ENCODE peak calls at places on chromosomes 3 and 15, in nine cellular contexts. S is tibial artery, H is IMR-90, R is neural crest cell, C is AG09309, N is A549, B is pancreas, P is heart left ventricle, I is lower lobe of right lung. G is an unnamed sample.

GRCh38 chr15:65791335-65792129 is 561 bp downstream of the DENND4A start:
- DNase-seq in I (peak; percentile 75), H (no peak), S (peak; percentile 82), P (peak; percentile 65), N (peak; percentile 54), B (peak; percentile 86), R (no peak), C (no peak), G (peak; percentile 47)

GRCh38 chr3:149471991-149472390 is 2.5 kb upstream of the TM4SF4 start:
- DNase-seq in C (no peak), H (peak; percentile 52), I (no peak), B (no peak), N (no peak), P (no peak), R (no peak), S (no peak), G (no peak)

GRCh38 chr3:161296814-161297213 is 74.5 kb downstream of the SPTSSB start:
- DNase-seq in P (no peak), R (no peak), I (no peak), C (no peak), N (no peak), S (no peak), B (no peak), H (no peak), G (no peak)

GRCh38 chr3:111956995-111957736 is 21.7 kb upstream of the ABHD10 start:
- DNase-seq in P (no peak), N (no peak), H (no peak), S (no peak), R (no peak), I (no peak), C (no peak), B (no peak), G (no peak)

GRCh38 chr15:40762919-40763800 is 708 bp upstream of the GCHFR start:
- DNase-seq in P (peak; percentile 61), N (no peak), C (no peak), H (peak; percentile 11), R (no peak), S (peak; percentile 82), I (peak; percentile 85), B (peak; percentile 83), G (peak; percentile 52)

GRCh38 chr3:159616234-159616825 is 372.3 kb upstream of the IL12A start:
- DNase-seq in H (peak; percentile 68), C (no peak), I (peak; percentile 58), R (no peak), B (no peak), N (peak; percentile 34), S (peak; percentile 68), P (peak; percentile 35), G (peak; percentile 54)

GRCh38 chr3:88410259-88410658 is 260.5 kb downstream of the C3orf38 start:
- DNase-seq in C (no peak), R (no peak), N (no peak), B (no peak), H (no peak), P (no peak), I (no peak), S (no peak), G (no peak)

GRCh38 chr3:9012521-9012920 is 49.2 kb upstream of the RAD18 start:
- DNase-seq in R (no peak), S (no peak), P (no peak), B (no peak), N (no peak), I (no peak), C (no peak), H (no peak), G (no peak)

GRCh38 chr15:82662641-82663040 is 15.5 kb upstream of the CPEB1 start:
- DNase-seq in R (no peak), H (no peak), I (no peak), P (no peak), S (no peak), C (no peak), N (no peak), B (no peak), G (no peak)

GRCh38 chr15:83854950-83855707 is 201.2 kb downstream of the ADAMTSL3 start:
- DNase-seq in B (peak; percentile 61), S (no peak), C (no peak), N (no peak), R (no peak), H (peak; percentile 41), P (no peak), I (no peak), G (no peak)

GRCh38 chr3:73719877-73720276 is 95.1 kb upstream of the PDZRN3 start:
- DNase-seq in P (no peak), C (no peak), I (no peak), B (no peak), S (no peak), N (no peak), H (peak; percentile 76), R (no peak), G (peak; percentile 30)

GRCh38 chr3:112084980-112085697 is 1.1 kb upstream of the C3orf52 start:
- DNase-seq in R (no peak), P (no peak), I (no peak), S (no peak), H (no peak), B (no peak), N (no peak), C (no peak), G (no peak)

GRCh38 chr3:72187131-72187530 is 402.2 kb upstream of the PROK2 start:
- DNase-seq in S (no peak), B (no peak), C (no peak), R (no peak), N (no peak), H (no peak), I (no peak), P (no peak), G (no peak)
- TF ChIP-seq CTCF in S (no peak), B (no peak), C (no peak), R (no peak), N (no peak), H (no peak), I (peak; percentile 14), P (no peak), G (peak; percentile 7)

DNA sequence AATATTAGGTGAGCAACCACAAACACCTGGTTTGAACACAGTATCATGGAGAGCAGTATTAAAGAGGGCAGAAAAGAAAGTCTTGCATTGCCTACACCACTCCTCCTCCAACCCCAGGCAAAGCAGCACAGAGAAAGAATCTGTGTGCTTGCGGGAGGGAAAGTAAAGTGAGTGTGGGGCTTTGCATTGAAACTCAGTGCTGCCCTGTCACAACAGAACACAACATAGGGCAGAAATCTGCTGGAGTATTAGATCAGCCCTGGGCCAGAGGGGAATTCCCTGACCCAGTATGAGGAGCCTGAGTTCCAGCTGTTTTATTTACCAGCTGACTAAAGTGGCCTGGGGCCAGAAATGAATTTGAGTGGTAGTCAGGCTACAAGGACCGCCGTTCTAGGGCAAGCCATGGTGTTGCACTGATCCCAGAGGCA is 75.5 kb downstream of the SPATA16 start:
- DNase-seq in R (no peak), N (no peak), P (peak; percentile 15), I (no peak), C (no peak), H (peak; percentile 6), B (no peak), S (no peak), G (peak; percentile 29)
- TF ChIP-seq CTCF in R (no peak), N (no peak), P (no peak), I (no peak), C (no peak), H (no peak), B (no peak), S (no peak), G (no peak)

GRCh38 chr3:12608368-12608767 is 51.5 kb downstream of the MKRN2 start:
- DNase-seq in N (no peak), I (no peak), C (no peak), S (no peak), R (no peak), H (no peak), P (no peak), B (no peak), G (no peak)

GRCh38 chr3:12615263-12615662 is 48.7 kb downstream of the RAF1 start:
- DNase-seq in B (no peak), P (no peak), N (no peak), R (no peak), H (no peak), C (no peak), I (no peak), S (no peak), G (no peak)

GRCh38 chr3:12612514-12613226 is 51.2 kb downstream of the RAF1 start:
- DNase-seq in I (no peak), H (no peak), B (no peak), C (no peak), R (no peak), N (no peak), P (no peak), S (no peak), G (no peak)

GRCh38 chr3:12613250-12613649 is 50.7 kb downstream of the RAF1 start:
- DNase-seq in H (no peak), N (no peak), I (no peak), P (no peak), B (no peak), C (no peak), S (no peak), R (no peak), G (no peak)

GRCh38 chr3:12611117-12611516 is 52.8 kb downstream of the RAF1 start:
- DNase-seq in H (no peak), P (no peak), B (no peak), N (no peak), S (no peak), R (no peak), C (no peak), I (no peak), G (no peak)
- TF ChIP-seq CTCF in H (no peak), P (no peak), B (no peak), N (no peak), S (no peak), R (no peak), C (no peak), I (no peak), G (no peak)

GRCh38 chr3:170364965-170365364 is 7.5 kb downstream of the SKIL start:
- DNase-seq in N (no peak), I (no peak), H (no peak), C (no peak), R (no peak), S (no peak), P (no peak), B (no peak), G (no peak)

GRCh38 chr3:170363471-170363994 is 6.0 kb downstream of the SKIL start:
- DNase-seq in P (no peak), R (no peak), I (no peak), B (no peak), H (no peak), N (no peak), S (no peak), C (no peak), G (no peak)

GRCh38 chr3:170372190-170372879 is 14.8 kb downstream of the SKIL start:
- DNase-seq in S (no peak), P (no peak), I (no peak), R (no peak), C (no peak), B (no peak), H (peak; percentile 32), N (no peak), G (no peak)

GRCh38 chr3:170367797-170368196 is 10.3 kb downstream of the SKIL start:
- DNase-seq in R (no peak), H (no peak), B (no peak), S (no peak), N (no peak), I (no peak), P (no peak), C (no peak), G (no peak)

DNA sequence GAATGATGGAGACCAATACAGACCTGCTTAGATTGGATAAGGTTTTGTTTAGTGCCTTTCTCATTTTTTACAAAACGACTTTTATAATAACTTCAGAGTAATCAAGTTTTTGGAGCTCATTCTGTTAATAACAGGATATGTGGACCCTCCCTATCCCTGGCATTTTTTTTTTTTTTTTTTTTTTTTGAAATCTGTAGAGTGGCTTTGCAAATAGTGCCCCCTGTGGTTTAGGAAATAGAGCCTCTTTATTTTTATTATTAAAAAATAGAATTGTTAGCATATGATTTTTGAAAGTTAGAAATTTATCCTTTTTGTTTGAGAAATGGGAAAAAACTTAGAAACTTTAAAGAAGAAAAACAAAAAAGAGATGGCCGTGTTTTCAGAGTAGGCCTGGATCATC is 11.4 kb downstream of the SKIL start:
- DNase-seq in S (no peak), R (no peak), I (no peak), H (no peak), B (no peak), C (no peak), N (no peak), P (no peak), G (no peak)
- TF ChIP-seq CTCF in S (peak; percentile 22), R (peak; percentile 61), I (peak; percentile 35), H (peak; percentile 46), B (no peak), C (peak; percentile 19), N (peak; percentile 49), P (peak; percentile 23), G (peak; percentile 25)

G was measured in astrocyte of the spinal cord.